ENCODE peak calls at places on chromosomes 7 and 10, in five cellular contexts. S, D, R, X and L are unnamed samples.

GRCh38 chr10:123878666-123879311 is 12.8 kb downstream of the CPXM2 start:
- DNase-seq in R (no peak), D (no peak), X (no peak), S (peak), L (no peak)

GRCh38 chr10:103750836-103751235 is 104.5 kb downstream of the SH3PXD2A start:
- DNase-seq in R (no peak), X (no peak), D (no peak), S (peak), L (no peak)

GRCh38 chr7:43302211-43302711 is 189.8 kb downstream of the HECW1 start:
- DNase-seq in X (no peak), S (no peak), D (no peak), R (peak), L (no peak)

GRCh38 chr7:98341106-98341505 is 59.6 kb downstream of the BRI3 start:
- DNase-seq in S (no peak), D (no peak), X (no peak), R (no peak), L (no peak)

GRCh38 chr10:57015595-57016303 is 654.7 kb upstream of the ZWINT start:
- DNase-seq in D (no peak), S (no peak), X (no peak), R (no peak), L (no peak)

GRCh38 chr10:133276435-133277201 is at the start of gene ADAM8:
- DNase-seq in D (peak), X (peak), S (peak), R (peak), L (no peak)

GRCh38 chr7:47794016-47794415 is 154.2 kb downstream of the PKD1L1 start:
- DNase-seq in D (no peak), X (no peak), S (no peak), R (no peak), L (no peak)

GRCh38 chr7:90834771-90835170 is 238.7 kb downstream of the CDK14 start:
- DNase-seq in X (peak), D (no peak), S (no peak), R (no peak), L (no peak)

GRCh38 chr7:97025983-97026704 is 1.5 kb upstream of the DLX5 start:
- DNase-seq in X (peak), S (no peak), R (no peak), D (no peak), L (no peak)

GRCh38 chr7:97026705-97027426 is 2.2 kb upstream of the DLX5 start:
- DNase-seq in R (no peak), S (no peak), D (no peak), X (peak), L (no peak)

GRCh38 chr7:97022451-97023306 is 2.0 kb downstream of the DLX5 start:
- DNase-seq in D (no peak), S (no peak), R (no peak), X (peak), L (no peak)

GRCh38 chr7:97025130-97025499 is 484 bp upstream of the DLX5 start:
- DNase-seq in X (no peak), S (no peak), R (no peak), D (no peak), L (no peak)

DNA sequence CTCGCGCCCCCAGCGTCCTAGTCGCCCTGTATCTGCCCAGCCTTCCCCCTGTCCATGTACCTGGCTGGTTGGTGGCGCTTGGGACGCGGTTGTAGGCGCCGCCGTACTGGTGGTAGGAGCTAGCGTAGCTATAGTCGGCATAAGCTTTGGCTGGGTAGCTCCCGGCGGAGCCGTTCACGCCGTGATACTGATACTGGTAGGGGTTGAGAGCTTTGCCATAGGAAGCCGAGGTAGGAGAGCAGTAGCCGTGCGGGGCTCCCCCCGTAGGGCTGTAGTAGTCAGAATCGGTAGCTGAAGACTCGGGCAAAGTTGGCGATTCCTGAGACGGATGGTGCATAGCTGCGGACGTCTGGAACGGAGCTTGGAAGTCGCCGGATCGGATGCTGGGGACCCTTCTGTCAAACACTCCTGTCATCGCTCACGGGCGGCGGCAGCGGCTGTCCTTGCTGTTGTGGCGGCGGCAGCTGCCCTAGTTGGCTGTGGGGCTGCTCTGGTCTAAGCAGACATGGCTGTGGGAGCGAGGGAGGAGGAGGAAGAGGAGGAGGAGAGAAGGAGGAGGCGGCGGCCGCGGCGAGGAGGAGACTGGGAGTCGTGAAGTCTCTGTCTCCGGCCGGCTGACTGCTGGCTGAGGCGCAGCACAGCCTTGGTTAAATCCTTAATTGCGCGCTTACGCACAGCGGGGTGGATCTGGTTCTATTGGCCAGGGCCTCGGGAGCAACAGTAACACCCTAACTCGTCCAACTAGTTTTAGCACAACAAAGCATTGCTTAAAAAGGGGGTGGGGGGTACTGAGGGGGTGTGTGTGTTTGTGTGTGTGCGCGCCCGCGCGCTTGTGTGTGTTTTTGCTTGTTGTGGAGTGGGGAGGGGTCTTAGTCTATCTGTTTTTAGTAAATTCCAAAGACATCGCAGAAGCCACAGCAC is at the start of gene DLX5:
- DNase-seq in X (peak), D (peak), R (peak), S (no peak), L (no peak)
- H3K4me3 ChIP-seq in X (peak), D (peak), R (peak), S (peak), L (peak)

DNA sequence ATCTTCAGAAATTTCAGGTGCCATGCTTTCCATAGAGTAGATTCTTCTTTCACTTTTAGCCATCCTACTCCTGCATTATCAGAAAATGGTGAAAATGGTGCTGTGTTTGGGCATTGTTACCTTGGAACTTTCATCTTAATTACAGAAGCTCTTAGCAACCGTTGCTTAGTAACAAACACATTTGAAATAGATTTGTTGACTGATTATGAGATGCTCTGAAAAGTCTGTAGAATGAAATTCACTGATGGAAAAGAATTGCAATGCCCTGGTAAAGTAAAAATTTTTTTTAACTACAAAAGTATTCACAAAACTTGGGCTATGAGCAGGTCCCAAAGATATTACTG is 249.3 kb upstream of the NEBL start:
- DNase-seq in X (no peak), D (no peak), R (no peak), S (no peak), L (no peak)
- H3K27ac ChIP-seq in X (peak), D (no peak), R (no peak), S (no peak), L (no peak)

GRCh38 chr7:116529250-116529649 is 4.4 kb downstream of the CAV1 start:
- DNase-seq in D (no peak), X (no peak), R (no peak), S (no peak), L (no peak)

GRCh38 chr7:116527521-116527920 is 2.7 kb downstream of the CAV1 start:
- DNase-seq in X (no peak), S (no peak), R (no peak), D (no peak), L (no peak)

GRCh38 chr7:116528008-116528789 is 3.4 kb downstream of the CAV1 start:
- DNase-seq in X (no peak), S (peak), D (peak), R (peak), L (peak)

GRCh38 chr7:116532102-116532501 is 7.3 kb downstream of the CAV1 start:
- DNase-seq in D (no peak), S (no peak), X (no peak), R (no peak), L (no peak)

GRCh38 chr7:116530107-116530820 is 5.4 kb downstream of the CAV1 start:
- DNase-seq in D (no peak), S (no peak), X (no peak), R (no peak), L (no peak)
- H3K4me3 ChIP-seq in D (peak), S (peak), X (no peak), R (no peak), L (peak)

DNA sequence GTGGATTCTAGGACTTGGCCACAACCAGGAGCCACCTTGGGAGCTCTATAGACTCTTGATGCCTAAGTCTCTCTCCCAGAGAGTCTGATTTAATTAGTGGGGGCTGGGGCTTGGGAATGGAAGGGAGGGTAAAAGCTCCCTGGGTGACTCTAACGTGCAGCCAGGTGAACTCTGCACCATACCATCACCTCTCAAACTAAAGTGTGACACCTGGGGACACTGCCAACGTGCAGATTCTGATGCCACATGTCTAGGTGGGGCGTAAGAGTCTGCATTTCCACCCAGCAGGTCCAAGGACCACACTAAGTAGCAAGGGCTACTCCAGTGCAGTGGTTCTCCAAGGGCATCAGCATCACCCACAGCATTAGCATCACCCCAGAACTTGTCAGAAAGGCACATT is 28.3 kb downstream of the LRRC20 start:
- DNase-seq in S (no peak), D (no peak), X (no peak), R (no peak), L (no peak)
- H3K27ac ChIP-seq in S (no peak), D (no peak), X (no peak), R (no peak), L (no peak)